ENCODE peak calls at places on chromosomes 3 and 15, in eight cellular contexts. G is Peyer's patch, W is body of pancreas, A is erythroblast, T is IMR-90, M is spleen, D is stomach, L is uterus. S is an unnamed sample.

GRCh38 chr15:69546182-69546581 is 93.6 kb downstream of the RPLP1 start:
- DNase-seq in M (no peak), L (no peak), A (no peak), D (no peak), T (no peak), W (no peak), G (no peak), S (no peak)

GRCh38 chr3:55467099-55467498 is 20.0 kb downstream of the WNT5A start:
- DNase-seq in A (no peak), L (no peak), W (no peak), G (no peak), T (peak), M (no peak), D (no peak), S (no peak)

GRCh38 chr3:89108154-89108553 is 733 bp downstream of the EPHA3 start:
- DNase-seq in M (no peak), W (no peak), T (no peak), A (no peak), L (no peak), D (no peak), G (no peak), S (no peak)

GRCh38 chr3:8734137-8734878 is 706 bp downstream of the CAV3 start:
- DNase-seq in A (no peak), L (no peak), G (no peak), D (no peak), W (no peak), M (no peak), T (no peak), S (no peak)

GRCh38 chr3:72791132-72791531 is 57.1 kb downstream of the SHQ1 start:
- DNase-seq in D (no peak), W (no peak), T (no peak), A (no peak), L (no peak), M (no peak), G (no peak), S (no peak)

GRCh38 chr3:171840831-171841619 is 2.1 kb upstream of the TMEM212 start:
- DNase-seq in M (no peak), T (no peak), L (no peak), G (no peak), A (no peak), W (no peak), D (no peak), S (no peak)

GRCh38 chr3:192409838-192410683 is 317.3 kb downstream of the FGF12 start:
- DNase-seq in G (no peak), M (peak), T (no peak), D (no peak), W (no peak), A (no peak), L (no peak), S (peak)

GRCh38 chr15:29103825-29104565 is 165.6 kb downstream of the NSMCE3 start:
- DNase-seq in G (peak), M (peak), T (peak), W (peak), L (peak), D (peak), A (peak), S (peak)

GRCh38 chr3:45043715-45044299 is 17.7 kb downstream of the CLEC3B start:
- DNase-seq in T (peak), W (no peak), L (no peak), M (no peak), G (no peak), A (no peak), D (no peak), S (no peak)

GRCh38 chr15:59649603-59650002 is 7.7 kb downstream of the GTF2A2 start:
- DNase-seq in T (peak), L (no peak), A (no peak), G (no peak), M (no peak), W (no peak), D (no peak), S (no peak)

GRCh38 chr15:22980189-22981136 is at the start of gene CYFIP1:
- DNase-seq in M (peak), T (peak), A (no peak), W (peak), G (peak), L (peak), D (peak), S (peak)

GRCh38 chr15:91530951-91531582 is 322.4 kb upstream of the SLCO3A1 start:
- DNase-seq in D (no peak), G (peak), M (no peak), A (no peak), W (no peak), L (no peak), T (no peak), S (no peak)

GRCh38 chr3:138412821-138413531 is 21.4 kb upstream of the ESYT3 start:
- DNase-seq in T (peak), A (no peak), W (no peak), D (no peak), G (no peak), M (no peak), L (no peak), S (no peak)

GRCh38 chr3:14392803-14393319 is 9.5 kb upstream of the SLC6A6 start:
- DNase-seq in G (no peak), D (no peak), M (no peak), W (no peak), L (no peak), T (no peak), A (no peak), S (no peak)

GRCh38 chr3:169999433-169999832 is 32.8 kb downstream of the SEC62 start:
- DNase-seq in G (no peak), M (no peak), W (no peak), T (no peak), D (no peak), L (no peak), A (no peak), S (no peak)

GRCh38 chr15:91945385-91945784 is 91.9 kb downstream of the SLCO3A1 start:
- DNase-seq in M (no peak), G (no peak), D (no peak), W (no peak), L (no peak), A (no peak), T (no peak), S (no peak)

GRCh38 chr15:60438626-60439025 is 40.3 kb downstream of the ICE2 start:
- DNase-seq in G (no peak), T (no peak), M (no peak), D (no peak), L (no peak), W (no peak), A (no peak), S (no peak)

GRCh38 chr3:159762981-159763465 is 225.6 kb upstream of the IL12A start:
- DNase-seq in A (no peak), W (peak), G (peak), T (peak), D (peak), M (peak), L (peak), S (peak)

GRCh38 chr15:37099321-37100108 is 834 bp downstream of the MEIS2 start:
- DNase-seq in L (peak), A (peak), M (no peak), T (peak), D (no peak), W (peak), G (no peak), S (no peak)

GRCh38 chr15:37100109-37100873 is at the start of gene MEIS2:
- DNase-seq in W (peak), D (peak), A (peak), T (peak), L (peak), G (peak), M (peak), S (peak)

GRCh38 chr15:37096878-37097568 is 3.3 kb downstream of the MEIS2 start:
- DNase-seq in G (no peak), W (no peak), A (peak), M (peak), L (no peak), T (peak), D (no peak), S (no peak)

GRCh38 chr15:37095993-37096877 is 4.1 kb downstream of the MEIS2 start:
- DNase-seq in W (no peak), A (no peak), G (no peak), T (no peak), L (peak), M (peak), D (no peak), S (no peak)

GRCh38 chr15:37098468-37099320 is 1.7 kb downstream of the MEIS2 start:
- DNase-seq in G (no peak), T (peak), A (peak), L (peak), M (peak), W (peak), D (no peak), S (peak)
- TF ChIP-seq POLR2A in G (no peak), T (no peak), A (no peak), L (no peak), M (no peak), W (peak), D (no peak), S (no peak)

DNA sequence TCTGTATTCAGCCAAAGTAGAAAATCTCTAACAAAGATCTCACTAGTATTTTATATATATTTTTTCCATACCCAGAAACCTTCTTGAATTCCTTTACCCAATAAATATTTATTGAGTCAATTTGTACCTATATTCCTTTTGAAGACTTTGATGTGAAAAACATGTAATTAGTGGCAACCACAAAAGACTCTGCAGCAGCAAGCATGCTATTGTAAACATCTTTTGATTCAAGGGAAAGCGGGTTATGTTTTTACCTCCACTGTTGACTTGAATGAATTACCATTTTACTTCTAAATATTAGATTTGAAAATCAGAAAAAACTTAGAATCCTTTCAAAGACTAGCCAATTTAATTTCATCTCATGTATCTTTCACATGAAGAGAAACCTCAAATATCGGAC is 2.4 kb downstream of the GPR15 start:
- DNase-seq in W (no peak), G (no peak), T (no peak), A (no peak), L (no peak), D (no peak), M (no peak), S (no peak)
- TF ChIP-seq POLR2A in W (no peak), G (no peak), T (no peak), A (no peak), L (no peak), D (no peak), M (no peak), S (no peak)

GRCh38 chr3:19967208-19967607 is 20.3 kb downstream of the RAB5A start:
- DNase-seq in A (no peak), W (no peak), G (no peak), T (no peak), L (no peak), M (no peak), D (no peak), S (no peak)

GRCh38 chr3:19960670-19961069 is 13.8 kb downstream of the RAB5A start:
- DNase-seq in G (no peak), T (no peak), L (no peak), W (no peak), A (peak), D (no peak), M (no peak), S (no peak)

GRCh38 chr3:19967812-19968211 is 20.9 kb downstream of the RAB5A start:
- DNase-seq in W (no peak), D (no peak), M (no peak), L (no peak), A (peak), T (no peak), G (no peak), S (no peak)

GRCh38 chr3:19959505-19959904 is 12.6 kb downstream of the RAB5A start:
- DNase-seq in A (peak), D (no peak), M (no peak), W (no peak), G (no peak), T (no peak), L (no peak), S (no peak)

DNA sequence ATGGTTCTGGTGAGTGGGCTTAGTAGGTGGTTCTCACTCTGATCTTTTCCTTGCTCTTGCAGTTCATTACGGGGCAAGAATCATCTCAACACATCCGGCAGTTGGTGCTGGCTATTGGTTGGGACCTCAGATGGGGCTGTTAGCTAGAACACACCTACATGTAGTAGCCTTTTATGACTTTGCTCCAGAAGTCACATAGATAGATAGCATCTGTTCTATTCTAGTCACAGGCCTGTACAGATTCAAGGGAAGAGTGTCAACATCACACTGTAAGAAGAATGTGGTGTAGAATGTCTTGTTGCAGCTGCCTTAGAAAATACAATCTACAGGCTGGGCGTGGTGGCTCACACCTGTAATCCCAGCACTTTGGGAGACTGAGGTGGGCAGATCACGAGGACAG is 15.1 kb downstream of the RAB5A start:
- DNase-seq in L (no peak), A (no peak), G (no peak), M (no peak), D (no peak), T (no peak), W (no peak), S (no peak)
- TF ChIP-seq POLR2A in L (no peak), A (no peak), G (no peak), M (no peak), D (no peak), T (no peak), W (no peak), S (no peak)

GRCh38 chr15:75647370-75648155 is at the start of gene SNX33:
- DNase-seq in T (peak), M (peak), A (peak), W (peak), D (peak), L (peak), G (peak), S (peak)
- TF ChIP-seq POLR2A in T (peak), M (no peak), A (no peak), W (peak), D (no peak), L (peak), G (peak), S (no peak)

GRCh38 chr15:78280289-78281072 is 16.1 kb downstream of the DNAJA4 start:
- DNase-seq in W (no peak), L (no peak), G (no peak), T (peak), A (no peak), D (no peak), M (no peak), S (no peak)

GRCh38 chr15:78272776-78273175 is 8.4 kb downstream of the DNAJA4 start:
- DNase-seq in L (no peak), W (no peak), A (no peak), T (no peak), G (no peak), M (no peak), D (no peak), S (no peak)

GRCh38 chr15:78272326-78272725 is 8.0 kb downstream of the DNAJA4 start:
- DNase-seq in M (no peak), G (no peak), L (no peak), W (no peak), T (no peak), D (no peak), A (no peak), S (no peak)

GRCh38 chr15:78276032-78276943 is 11.9 kb downstream of the DNAJA4 start:
- DNase-seq in G (no peak), W (no peak), A (peak), M (no peak), D (no peak), L (no peak), T (peak), S (no peak)
- TF ChIP-seq POLR2A in G (no peak), W (no peak), A (peak), M (no peak), D (no peak), L (no peak), T (no peak), S (no peak)

GRCh38 chr3:189308594-189308993 is 136.8 kb downstream of the TPRG1 start:
- DNase-seq in A (no peak), L (no peak), T (no peak), G (no peak), W (no peak), D (no peak), M (no peak), S (no peak)

GRCh38 chr3:189311521-189311920 is 139.8 kb downstream of the TPRG1 start:
- DNase-seq in L (no peak), A (no peak), G (no peak), T (no peak), M (no peak), W (no peak), D (no peak), S (no peak)

GRCh38 chr3:189307963-189308362 is 136.2 kb downstream of the TPRG1 start:
- DNase-seq in A (no peak), G (no peak), W (no peak), T (no peak), L (no peak), D (no peak), M (no peak), S (no peak)

GRCh38 chr3:189305412-189305811 is 133.6 kb downstream of the TPRG1 start:
- DNase-seq in M (no peak), W (no peak), D (no peak), L (no peak), G (no peak), T (no peak), A (no peak), S (no peak)

DNA sequence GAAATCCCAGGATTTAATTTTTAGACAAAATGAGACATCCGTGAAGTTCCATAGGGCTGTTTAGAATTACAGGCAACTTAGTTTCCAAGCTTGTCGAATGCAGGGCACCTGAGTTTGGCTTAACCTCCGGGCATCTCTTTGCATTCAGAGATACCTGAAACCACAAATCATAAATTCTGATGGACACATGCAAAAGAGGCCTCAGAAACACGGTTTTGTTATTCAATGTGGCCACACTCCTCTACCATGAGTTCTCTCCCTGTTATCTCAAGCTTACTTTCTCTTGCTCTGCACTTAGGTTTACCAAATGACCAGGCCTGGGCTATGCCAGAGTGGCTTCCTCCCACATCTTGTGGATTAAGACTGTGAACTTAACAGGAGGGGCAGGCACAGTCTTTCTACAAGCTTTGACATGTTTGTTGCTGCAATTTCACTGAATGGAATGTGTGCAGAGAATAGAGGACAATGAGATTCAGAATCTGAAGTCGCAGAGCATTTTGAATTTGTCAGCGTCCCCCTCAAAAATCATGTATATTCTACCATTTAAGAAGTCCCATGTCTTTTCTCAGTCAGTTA is 137.7 kb downstream of the TPRG1 start:
- DNase-seq in D (no peak), T (no peak), A (no peak), L (no peak), W (no peak), M (no peak), G (no peak), S (no peak)
- TF ChIP-seq POLR2A in D (no peak), T (no peak), A (no peak), L (no peak), W (no peak), M (no peak), G (no peak), S (no peak)

DNA sequence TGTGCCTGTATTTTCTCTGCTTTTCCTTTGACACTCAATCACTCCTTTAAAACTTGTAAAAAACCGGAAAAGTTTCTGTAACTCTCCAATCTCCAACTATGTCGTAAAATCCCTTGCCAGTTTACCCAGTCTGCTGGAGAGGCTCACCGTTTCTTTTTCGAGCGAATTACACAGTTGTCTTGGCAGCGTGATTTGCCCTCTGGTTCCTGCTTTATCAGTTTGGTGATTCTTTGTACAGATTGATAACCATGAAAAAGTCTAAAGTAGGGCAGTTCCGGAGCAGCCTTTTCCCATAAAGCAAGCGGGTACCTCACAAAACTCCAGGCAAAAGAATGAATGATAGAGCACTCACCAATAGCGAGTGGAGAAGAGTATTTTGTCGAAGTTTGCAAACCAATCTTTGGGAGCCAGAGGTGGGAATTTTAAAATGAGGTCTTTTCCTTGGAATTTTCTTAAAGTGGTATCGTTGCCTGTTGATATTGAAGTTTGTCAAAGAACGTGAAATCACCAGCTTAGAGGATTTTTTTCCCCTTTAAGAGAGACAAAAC is at the start of gene TTC23:
- DNase-seq in L (no peak), G (no peak), T (peak), D (no peak), M (no peak), A (no peak), W (peak), S (no peak)
- TF ChIP-seq POLR2A in L (peak), G (no peak), T (no peak), D (no peak), M (no peak), A (no peak), W (peak), S (no peak)

GRCh38 chr3:127820221-127820870 is 2.0 kb downstream of the MGLL start:
- DNase-seq in A (no peak), G (no peak), L (no peak), D (no peak), M (no peak), W (no peak), T (peak), S (no peak)

GRCh38 chr3:127822836-127823589 is 698 bp upstream of the MGLL start:
- DNase-seq in W (peak), M (peak), G (peak), D (peak), L (peak), T (peak), A (peak), S (peak)

GRCh38 chr3:127820871-127821853 is 1.2 kb downstream of the MGLL start:
- DNase-seq in L (no peak), W (no peak), M (peak), T (peak), G (peak), A (peak), D (peak), S (peak)

GRCh38 chr3:127823590-127823857 is 1.2 kb upstream of the MGLL start:
- DNase-seq in L (no peak), A (no peak), G (no peak), M (no peak), D (no peak), W (no peak), T (no peak), S (no peak)

DNA sequence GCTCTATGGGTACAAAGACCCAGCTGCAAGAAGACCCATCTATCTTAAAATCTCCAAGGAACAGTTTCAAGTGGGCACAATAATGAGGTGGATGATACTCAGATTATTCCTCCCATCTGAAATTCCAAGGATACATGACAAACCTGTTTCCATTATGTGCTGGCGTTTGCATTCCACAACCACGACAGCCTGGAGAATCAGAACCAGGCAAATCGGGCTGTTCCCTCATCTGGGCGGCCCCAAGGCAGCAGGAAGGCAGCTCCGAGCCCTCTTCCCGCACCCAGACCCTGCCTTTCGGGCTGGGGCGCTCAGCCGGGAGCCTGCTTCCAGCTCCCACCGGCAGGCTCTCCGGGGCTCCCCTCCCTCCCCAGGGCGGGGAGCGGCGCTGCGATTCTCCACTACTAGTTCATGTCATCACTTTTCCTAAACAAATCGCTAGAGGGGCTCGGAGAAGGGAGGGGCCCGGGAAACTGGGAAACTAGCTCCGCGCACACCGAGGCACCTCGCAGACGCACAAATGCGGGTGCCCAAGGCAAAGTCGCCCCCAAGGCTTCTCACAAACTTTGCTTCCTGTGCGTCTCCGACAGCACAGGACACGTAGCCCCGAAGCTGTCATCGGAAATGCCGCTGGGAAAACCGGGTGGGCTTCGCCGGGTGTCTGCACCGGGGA is at the start of gene MGLL:
- DNase-seq in G (peak), D (peak), L (peak), T (peak), W (no peak), M (peak), A (no peak), S (peak)
- TF ChIP-seq POLR2A in G (peak), D (no peak), L (peak), T (no peak), W (no peak), M (no peak), A (no peak), S (no peak)

S was measured in heart left ventricle.